ENCODE peak calls at places on chromosomes 5 and 9, in six cellular contexts. One of them, this sample, is unnamed.

GRCh38 chr9:107243757-107244156 is 39.3 kb upstream of the RAD23B start:
- DNase-seq in foreskin fibroblast: peak
- DNase-seq in globus pallidus: no peak
- DNase-seq in GM12865: peak
- DNase-seq in stimulated activated effector memory CD8-positive, alpha-beta T cell treated with anti-CD3 and anti-CD28 coated beads, Interleukin-12 subunit alpha, Interleukin-12 subunit beta, amount 100 ng/mL, for 72 hours: no peak
- DNase-seq in DMS53: peak
- DNase-seq in this sample: no peak

GRCh38 chr9:133768859-133769510 is 30.8 kb upstream of the SARDH start:
- DNase-seq in globus pallidus: no peak
- DNase-seq in foreskin fibroblast: no peak
- DNase-seq in GM12865: no peak
- DNase-seq in stimulated activated effector memory CD8-positive, alpha-beta T cell treated with anti-CD3 and anti-CD28 coated beads, Interleukin-12 subunit alpha, Interleukin-12 subunit beta, amount 100 ng/mL, for 72 hours: no peak
- DNase-seq in DMS53: peak
- DNase-seq in this sample: no peak

GRCh38 chr9:33040792-33041458 is 15.9 kb downstream of the DNAJA1 start:
- DNase-seq in globus pallidus: no peak
- DNase-seq in DMS53: no peak
- DNase-seq in stimulated activated effector memory CD8-positive, alpha-beta T cell treated with anti-CD3 and anti-CD28 coated beads, Interleukin-12 subunit alpha, Interleukin-12 subunit beta, amount 100 ng/mL, for 72 hours: no peak
- DNase-seq in foreskin fibroblast: peak
- DNase-seq in GM12865: no peak
- DNase-seq in this sample: no peak

GRCh38 chr5:119332978-119333401 is 22.8 kb upstream of the TNFAIP8 start:
- DNase-seq in foreskin fibroblast: no peak
- DNase-seq in DMS53: no peak
- DNase-seq in stimulated activated effector memory CD8-positive, alpha-beta T cell treated with anti-CD3 and anti-CD28 coated beads, Interleukin-12 subunit alpha, Interleukin-12 subunit beta, amount 100 ng/mL, for 72 hours: no peak
- DNase-seq in GM12865: peak
- DNase-seq in globus pallidus: no peak
- DNase-seq in this sample: no peak

GRCh38 chr9:98864257-98865180 is 57.0 kb downstream of the GALNT12 start:
- DNase-seq in DMS53: no peak
- DNase-seq in GM12865: no peak
- DNase-seq in globus pallidus: no peak
- DNase-seq in foreskin fibroblast: peak
- DNase-seq in stimulated activated effector memory CD8-positive, alpha-beta T cell treated with anti-CD3 and anti-CD28 coated beads, Interleukin-12 subunit alpha, Interleukin-12 subunit beta, amount 100 ng/mL, for 72 hours: no peak
- DNase-seq in this sample: no peak

GRCh38 chr9:113934167-113934566 is 58.1 kb downstream of the ZNF618 start:
- DNase-seq in globus pallidus: no peak
- DNase-seq in GM12865: no peak
- DNase-seq in DMS53: no peak
- DNase-seq in foreskin fibroblast: no peak
- DNase-seq in stimulated activated effector memory CD8-positive, alpha-beta T cell treated with anti-CD3 and anti-CD28 coated beads, Interleukin-12 subunit alpha, Interleukin-12 subunit beta, amount 100 ng/mL, for 72 hours: no peak
- DNase-seq in this sample: no peak

GRCh38 chr5:82405618-82406199 is 127.6 kb upstream of the RPS23 start:
- DNase-seq in DMS53: peak
- DNase-seq in stimulated activated effector memory CD8-positive, alpha-beta T cell treated with anti-CD3 and anti-CD28 coated beads, Interleukin-12 subunit alpha, Interleukin-12 subunit beta, amount 100 ng/mL, for 72 hours: no peak
- DNase-seq in globus pallidus: no peak
- DNase-seq in foreskin fibroblast: peak
- DNase-seq in GM12865: no peak
- DNase-seq in this sample: no peak

GRCh38 chr9:88776717-88777497 is 214.4 kb upstream of the S1PR3 start:
- DNase-seq in GM12865: no peak
- DNase-seq in globus pallidus: no peak
- DNase-seq in foreskin fibroblast: peak
- DNase-seq in stimulated activated effector memory CD8-positive, alpha-beta T cell treated with anti-CD3 and anti-CD28 coated beads, Interleukin-12 subunit alpha, Interleukin-12 subunit beta, amount 100 ng/mL, for 72 hours: no peak
- DNase-seq in DMS53: no peak
- DNase-seq in this sample: no peak

GRCh38 chr9:130114741-130115140 is 57.5 kb upstream of the NCS1 start:
- DNase-seq in GM12865: no peak
- DNase-seq in stimulated activated effector memory CD8-positive, alpha-beta T cell treated with anti-CD3 and anti-CD28 coated beads, Interleukin-12 subunit alpha, Interleukin-12 subunit beta, amount 100 ng/mL, for 72 hours: no peak
- DNase-seq in globus pallidus: no peak
- DNase-seq in foreskin fibroblast: peak
- DNase-seq in DMS53: no peak
- DNase-seq in this sample: no peak

GRCh38 chr5:17670353-17670752 is 36.1 kb downstream of the TAF11L14 start:
- DNase-seq in GM12865: no peak
- DNase-seq in foreskin fibroblast: no peak
- DNase-seq in globus pallidus: no peak
- DNase-seq in stimulated activated effector memory CD8-positive, alpha-beta T cell treated with anti-CD3 and anti-CD28 coated beads, Interleukin-12 subunit alpha, Interleukin-12 subunit beta, amount 100 ng/mL, for 72 hours: no peak
- DNase-seq in DMS53: no peak
- DNase-seq in this sample: no peak

GRCh38 chr5:96236051-96236450 is 197.0 kb downstream of the PCSK1 start:
- DNase-seq in DMS53: no peak
- DNase-seq in stimulated activated effector memory CD8-positive, alpha-beta T cell treated with anti-CD3 and anti-CD28 coated beads, Interleukin-12 subunit alpha, Interleukin-12 subunit beta, amount 100 ng/mL, for 72 hours: no peak
- DNase-seq in foreskin fibroblast: no peak
- DNase-seq in globus pallidus: no peak
- DNase-seq in GM12865: no peak
- DNase-seq in this sample: no peak

GRCh38 chr9:93899609-93900435 is 55.3 kb downstream of the BARX1 start:
- DNase-seq in stimulated activated effector memory CD8-positive, alpha-beta T cell treated with anti-CD3 and anti-CD28 coated beads, Interleukin-12 subunit alpha, Interleukin-12 subunit beta, amount 100 ng/mL, for 72 hours: no peak
- DNase-seq in globus pallidus: no peak
- DNase-seq in GM12865: no peak
- DNase-seq in DMS53: no peak
- DNase-seq in foreskin fibroblast: no peak
- DNase-seq in this sample: no peak